ENCODE peak calls at places on chromosomes 16 and 17, in nine cellular contexts. B is hippocampal formation; R is ovary; K is GM04504; Z is activated naive CD8-positive, alpha-beta T cell treated with anti-CD3 and anti-CD28 coated beads for 36 hours; M is NCI-H1436; L is left ventricle myocardium inferior; F is activated naive CD4-positive, alpha-beta T cell treated with anti-CD3 and anti-CD28 coated beads for 36 hours; H is HFFc6. X is an unnamed sample.

GRCh38 chr17:8012045-8012580 is 9.7 kb downstream of the GUCY2D start:
- DNase-seq in B (no peak), R (no peak), K (no peak), Z (no peak), M (no peak), L (no peak), F (no peak), H (no peak), X (no peak)

GRCh38 chr16:56163089-56163488 is 28.2 kb upstream of the GNAO1 start:
- DNase-seq in B (no peak), R (no peak), K (no peak), Z (no peak), M (no peak), L (no peak), F (no peak), H (no peak), X (no peak)

GRCh38 chr17:60594747-60595146 is 5.2 kb upstream of the PPM1D start:
- DNase-seq in B (no peak), R (no peak), K (no peak), Z (no peak), M (peak; percentile 73), L (no peak), F (no peak), H (no peak), X (no peak)

GRCh38 chr16:68792465-68793324 is 50.6 kb upstream of the TANGO6 start:
- DNase-seq in B (no peak), R (no peak), K (no peak), Z (no peak), M (no peak), L (no peak), F (no peak), H (peak; percentile 20), X (no peak)

GRCh38 chr17:13725286-13725990 is 123.7 kb upstream of the HS3ST3A1 start:
- DNase-seq in B (no peak), R (no peak), K (no peak), Z (no peak), M (no peak), L (no peak), F (no peak), H (no peak), X (no peak)

GRCh38 chr16:72986011-72986410 is 61.9 kb downstream of the ZFHX3 start:
- DNase-seq in B (no peak), R (peak; percentile 57), K (no peak), Z (no peak), M (no peak), L (peak; percentile 82), F (no peak), H (no peak), X (no peak)

GRCh38 chr16:35176449-35176848 is 1717.0 kb downstream of the TP53TG3F start:
- DNase-seq in B (no peak), R (no peak), K (no peak), Z (no peak), M (no peak), L (peak; percentile 51), F (no peak), H (no peak), X (no peak)

GRCh38 chr17:45319239-45319703 is 2.5 kb upstream of the MAP3K14 start:
- DNase-seq in B (no peak), R (no peak), K (peak; percentile 59), Z (no peak), M (no peak), L (no peak), F (peak; percentile 41), H (peak; percentile 84), X (peak; percentile 44)

GRCh38 chr17:81583589-81584337 is 31.6 kb upstream of the FAAP100 start:
- DNase-seq in B (no peak), R (no peak), K (no peak), Z (no peak), M (no peak), L (no peak), F (no peak), H (no peak), X (no peak)

GRCh38 chr17:69141802-69142472 is at the start of gene ABCA6:
- DNase-seq in B (peak; percentile 70), R (no peak), K (peak; percentile 35), Z (no peak), M (no peak), L (no peak), F (no peak), H (no peak), X (no peak)

GRCh38 chr17:68435876-68436842 is 21.1 kb downstream of the WIPI1 start:
- DNase-seq in B (peak; percentile 23), R (peak; percentile 75), K (peak; percentile 50), Z (peak; percentile 77), M (peak; percentile 82), L (peak; percentile 66), F (peak; percentile 94), H (peak; percentile 85), X (peak; percentile 93)

GRCh38 chr16:4404247-4404966 is 12.0 kb downstream of the CORO7 start:
- DNase-seq in B (no peak), R (peak; percentile 59), K (no peak), Z (peak; percentile 45), M (peak; percentile 9), L (peak; percentile 32), F (peak; percentile 44), H (peak; percentile 26), X (peak; percentile 69)

GRCh38 chr17:5555254-5555653 is 29.1 kb downstream of the NLRP1 start:
- DNase-seq in B (no peak), R (no peak), K (peak; percentile 19), Z (no peak), M (no peak), L (no peak), F (no peak), H (peak; percentile 52), X (no peak)

GRCh38 chr17:37292429-37293139 is 83.2 kb upstream of the C17orf78 start:
- DNase-seq in B (no peak), R (no peak), K (no peak), Z (no peak), M (no peak), L (no peak), F (no peak), H (no peak), X (no peak)

GRCh38 chr17:75565618-75566017 is 22.0 kb upstream of the MYO15B start:
- DNase-seq in B (no peak), R (no peak), K (no peak), Z (no peak), M (no peak), L (no peak), F (no peak), H (no peak), X (no peak)

GRCh38 chr17:27473748-27474609 is 17.7 kb downstream of the KSR1 start:
- DNase-seq in B (no peak), R (no peak), K (no peak), Z (peak; percentile 85), M (no peak), L (peak; percentile 63), F (peak; percentile 94), H (no peak), X (peak; percentile 94)

GRCh38 chr17:8153550-8153956 is 1.3 kb upstream of the PER1 start:
- DNase-seq in B (peak; percentile 74), R (peak; percentile 80), K (peak; percentile 94), Z (peak; percentile 73), M (peak; percentile 58), L (peak; percentile 73), F (peak; percentile 88), H (peak; percentile 96), X (peak; percentile 84)

GRCh38 chr17:64702815-64703214 is 40.7 kb upstream of the SMURF2 start:
- DNase-seq in B (no peak), R (no peak), K (no peak), Z (no peak), M (no peak), L (no peak), F (no peak), H (no peak), X (no peak)

GRCh38 chr17:39666601-39667261 is 1.5 kb upstream of the PNMT start:
- DNase-seq in B (no peak), R (no peak), K (no peak), Z (no peak), M (no peak), L (peak; percentile 85), F (no peak), H (no peak), X (no peak)

GRCh38 chr17:76078859-76079576 is at the start of gene ZACN:
- DNase-seq in B (no peak), R (no peak), K (no peak), Z (no peak), M (peak; percentile 33), L (no peak), F (no peak), H (no peak), X (no peak)

GRCh38 chr17:73343168-73343634 is 31.4 kb upstream of the CDC42EP4 start:
- DNase-seq in B (peak; percentile 82), R (peak; percentile 86), K (peak; percentile 49), Z (no peak), M (peak; percentile 85), L (peak; percentile 69), F (no peak), H (no peak), X (no peak)

GRCh38 chr17:21304091-21304490 is 19.6 kb downstream of the MAP2K3 start:
- DNase-seq in B (no peak), R (peak; percentile 31), K (no peak), Z (no peak), M (no peak), L (peak; percentile 12), F (peak; percentile 3), H (no peak), X (no peak)

X was measured in activated CD8-positive, alpha-beta T cell treated with anti-CD3 and anti-CD28 coated beads for 36 hours.